ENCODE peak calls at places on chromosomes 4 and X, in nine cellular contexts. One of them, this sample, is unnamed.

GRCh38 chr4:150641604-150642003 is 59.7 kb downstream of the MAB21L2 start:
- DNase-seq in GM06990: no peak
- DNase-seq in transverse colon: no peak
- DNase-seq in A549: no peak
- DNase-seq in fibroblast of mammary gland: no peak
- DNase-seq in brain microvascular endothelial cell: no peak
- DNase-seq in foreskin fibroblast: no peak
- DNase-seq in lower leg skin: no peak
- DNase-seq in tibial artery: no peak
- DNase-seq in this sample: no peak

GRCh38 chr4:117093581-117093980 is 8.2 kb upstream of the TRAM1L1 start:
- DNase-seq in GM06990: no peak
- DNase-seq in transverse colon: no peak
- DNase-seq in A549: no peak
- DNase-seq in fibroblast of mammary gland: peak
- DNase-seq in brain microvascular endothelial cell: peak
- DNase-seq in foreskin fibroblast: peak
- DNase-seq in lower leg skin: no peak
- DNase-seq in tibial artery: no peak
- DNase-seq in this sample: no peak

GRCh38 chrX:23732704-23733103 is 10.4 kb downstream of the ACOT9 start:
- DNase-seq in GM06990: peak
- DNase-seq in transverse colon: no peak
- DNase-seq in A549: no peak
- DNase-seq in fibroblast of mammary gland: no peak
- DNase-seq in brain microvascular endothelial cell: no peak
- DNase-seq in foreskin fibroblast: no peak
- DNase-seq in lower leg skin: no peak
- DNase-seq in tibial artery: no peak
- DNase-seq in this sample: no peak

GRCh38 chrX:135345328-135345645 is 36.0 kb downstream of the ETDC start:
- DNase-seq in GM06990: no peak
- DNase-seq in transverse colon: peak
- DNase-seq in A549: no peak
- DNase-seq in fibroblast of mammary gland: peak
- DNase-seq in brain microvascular endothelial cell: peak
- DNase-seq in foreskin fibroblast: peak
- DNase-seq in lower leg skin: peak
- DNase-seq in tibial artery: peak
- DNase-seq in this sample: no peak

GRCh38 chrX:115649461-115650063 is 88.6 kb downstream of the PLS3 start:
- DNase-seq in GM06990: no peak
- DNase-seq in transverse colon: no peak
- DNase-seq in A549: no peak
- DNase-seq in fibroblast of mammary gland: no peak
- DNase-seq in brain microvascular endothelial cell: peak
- DNase-seq in foreskin fibroblast: no peak
- DNase-seq in lower leg skin: no peak
- DNase-seq in tibial artery: no peak
- DNase-seq in this sample: no peak

GRCh38 chr4:141713771-141714445 is 77.5 kb downstream of the IL15 start:
- DNase-seq in GM06990: no peak
- DNase-seq in transverse colon: no peak
- DNase-seq in A549: peak
- DNase-seq in fibroblast of mammary gland: peak
- DNase-seq in brain microvascular endothelial cell: peak
- DNase-seq in foreskin fibroblast: peak
- DNase-seq in lower leg skin: no peak
- DNase-seq in tibial artery: no peak
- DNase-seq in this sample: peak

GRCh38 chr4:152500798-152501434 is 35.0 kb downstream of the FBXW7 start:
- DNase-seq in GM06990: peak
- DNase-seq in transverse colon: peak
- DNase-seq in A549: peak
- DNase-seq in fibroblast of mammary gland: peak
- DNase-seq in brain microvascular endothelial cell: peak
- DNase-seq in foreskin fibroblast: peak
- DNase-seq in lower leg skin: peak
- DNase-seq in tibial artery: no peak
- DNase-seq in this sample: peak

GRCh38 chrX:12971282-12972003 is 3.5 kb upstream of the TMSB4X start:
- DNase-seq in GM06990: no peak
- DNase-seq in transverse colon: no peak
- DNase-seq in A549: no peak
- DNase-seq in fibroblast of mammary gland: no peak
- DNase-seq in brain microvascular endothelial cell: no peak
- DNase-seq in foreskin fibroblast: no peak
- DNase-seq in lower leg skin: no peak
- DNase-seq in tibial artery: peak
- DNase-seq in this sample: no peak

GRCh38 chrX:29699214-29699613 is 516.1 kb upstream of the MAGEB2 start:
- DNase-seq in GM06990: no peak
- DNase-seq in transverse colon: no peak
- DNase-seq in A549: no peak
- DNase-seq in fibroblast of mammary gland: no peak
- DNase-seq in brain microvascular endothelial cell: no peak
- DNase-seq in foreskin fibroblast: no peak
- DNase-seq in lower leg skin: no peak
- DNase-seq in tibial artery: no peak
- DNase-seq in this sample: no peak

GRCh38 chr4:7379719-7380118 is 55.0 kb downstream of the PSAPL1 start:
- DNase-seq in GM06990: no peak
- DNase-seq in transverse colon: no peak
- DNase-seq in A549: no peak
- DNase-seq in fibroblast of mammary gland: no peak
- DNase-seq in brain microvascular endothelial cell: no peak
- DNase-seq in foreskin fibroblast: no peak
- DNase-seq in lower leg skin: no peak
- DNase-seq in tibial artery: no peak
- DNase-seq in this sample: no peak

DNA sequence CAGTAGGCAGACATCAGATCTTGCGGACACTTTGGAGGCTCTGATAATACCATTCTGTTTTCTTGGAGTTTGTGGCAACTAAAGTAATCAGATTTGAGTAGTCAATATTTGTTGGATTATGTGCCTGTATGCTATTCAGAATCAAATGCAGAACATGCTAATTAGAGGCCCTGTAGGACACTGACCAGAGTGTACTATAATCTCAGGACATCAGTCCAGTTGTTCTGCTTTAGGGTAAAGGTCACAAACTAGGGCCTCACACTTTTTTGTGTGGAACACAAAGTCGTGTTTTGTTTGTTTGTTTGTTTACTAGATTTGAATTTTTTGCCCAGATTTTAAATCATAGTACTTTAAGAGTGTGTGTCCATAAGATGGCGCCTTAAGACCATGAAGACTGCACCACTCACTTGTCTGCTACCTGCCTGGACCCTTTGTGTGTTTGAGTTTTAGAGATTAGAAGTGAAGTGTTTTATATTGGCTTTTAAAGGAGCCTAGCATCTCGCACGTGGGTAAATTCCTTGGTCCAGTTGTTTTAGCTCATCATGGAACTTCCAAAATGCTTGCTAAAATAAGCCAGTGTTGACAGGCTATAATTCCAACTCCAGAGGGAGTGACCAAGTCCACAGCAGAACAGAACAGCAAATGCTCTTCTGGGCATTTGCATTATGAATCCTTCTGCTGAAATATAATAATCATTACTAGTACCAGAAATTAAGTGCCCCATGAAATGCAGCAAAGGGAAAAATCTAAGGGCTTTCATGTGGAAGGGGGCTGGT is 34.7 kb downstream of the IL13RA1 start:
- DNase-seq in GM06990: no peak
- DNase-seq in transverse colon: no peak
- DNase-seq in A549: no peak
- DNase-seq in fibroblast of mammary gland: peak
- DNase-seq in brain microvascular endothelial cell: no peak
- DNase-seq in foreskin fibroblast: no peak
- DNase-seq in lower leg skin: no peak
- DNase-seq in tibial artery: no peak
- DNase-seq in this sample: no peak
- TF ChIP-seq CTCF in GM06990: peak
- TF ChIP-seq CTCF in transverse colon: no peak
- TF ChIP-seq CTCF in A549: no peak
- TF ChIP-seq CTCF in fibroblast of mammary gland: no peak
- TF ChIP-seq CTCF in brain microvascular endothelial cell: peak
- TF ChIP-seq CTCF in foreskin fibroblast: no peak
- TF ChIP-seq CTCF in lower leg skin: no peak
- TF ChIP-seq CTCF in tibial artery: no peak
- TF ChIP-seq CTCF in this sample: no peak

DNA sequence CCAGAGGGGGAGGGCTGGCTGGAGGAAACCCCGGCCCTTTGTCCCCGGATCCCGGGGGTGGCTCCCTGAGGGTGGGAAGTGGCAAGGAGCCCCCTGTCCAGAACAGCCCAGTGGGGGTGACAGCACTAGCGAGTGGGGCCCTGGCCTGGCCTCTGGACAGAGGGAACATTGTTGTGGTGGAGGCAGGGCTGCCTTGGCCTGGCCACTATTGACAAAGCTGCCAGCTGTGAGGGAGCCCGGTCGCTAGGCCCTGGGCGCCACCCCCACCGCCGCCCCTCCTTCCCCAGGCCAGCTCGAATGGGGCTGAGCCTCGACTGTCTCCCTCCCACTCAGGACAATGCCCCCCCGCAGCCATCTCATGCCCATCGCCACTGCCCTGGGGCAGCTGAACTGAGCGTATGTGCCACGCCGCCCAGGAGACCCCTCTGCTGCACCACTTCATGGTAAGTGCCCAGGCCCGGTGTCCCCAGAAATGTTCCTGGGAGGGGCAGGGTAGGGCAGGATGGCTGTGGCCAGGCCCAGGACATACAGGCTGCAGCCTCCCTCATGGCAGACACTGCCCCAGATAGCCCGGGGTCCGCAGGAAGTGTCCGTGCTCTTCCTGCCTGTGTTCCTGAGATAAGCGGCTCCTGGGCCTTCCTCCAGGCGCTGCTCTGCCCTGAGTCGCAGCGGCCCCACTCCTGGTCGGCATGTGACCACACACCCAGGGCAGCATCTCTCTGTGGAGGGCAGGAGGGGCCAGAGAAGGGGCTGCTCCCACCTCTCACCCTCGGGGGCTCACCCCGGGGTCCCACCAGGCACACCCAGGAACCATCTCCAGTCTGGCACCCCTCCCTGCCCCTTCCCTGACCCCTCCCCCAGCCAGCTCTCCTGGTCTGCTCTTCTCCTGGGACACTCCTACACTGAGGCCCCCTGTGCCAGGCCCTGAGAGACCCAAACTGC is 1.4 kb downstream of the PLXNB3 start:
- DNase-seq in GM06990: no peak
- DNase-seq in transverse colon: peak
- DNase-seq in A549: no peak
- DNase-seq in fibroblast of mammary gland: no peak
- DNase-seq in brain microvascular endothelial cell: no peak
- DNase-seq in foreskin fibroblast: peak
- DNase-seq in lower leg skin: no peak
- DNase-seq in tibial artery: no peak
- DNase-seq in this sample: no peak
- H3K4me3 ChIP-seq in GM06990: no peak
- H3K4me3 ChIP-seq in transverse colon: peak
- H3K4me3 ChIP-seq in A549: no peak
- H3K4me3 ChIP-seq in fibroblast of mammary gland: peak
- H3K4me3 ChIP-seq in brain microvascular endothelial cell: peak
- H3K4me3 ChIP-seq in foreskin fibroblast: peak
- H3K4me3 ChIP-seq in lower leg skin: no peak
- H3K4me3 ChIP-seq in tibial artery: peak
- H3K4me3 ChIP-seq in this sample: peak

GRCh38 chrX:16212436-16212835 is 45.2 kb downstream of the MAGEB17 start:
- DNase-seq in GM06990: no peak
- DNase-seq in transverse colon: no peak
- DNase-seq in A549: peak
- DNase-seq in fibroblast of mammary gland: peak
- DNase-seq in brain microvascular endothelial cell: peak
- DNase-seq in foreskin fibroblast: peak
- DNase-seq in lower leg skin: no peak
- DNase-seq in tibial artery: no peak
- DNase-seq in this sample: no peak
- TF ChIP-seq CTCF in GM06990: peak
- TF ChIP-seq CTCF in transverse colon: no peak
- TF ChIP-seq CTCF in A549: peak
- TF ChIP-seq CTCF in fibroblast of mammary gland: peak
- TF ChIP-seq CTCF in brain microvascular endothelial cell: peak
- TF ChIP-seq CTCF in foreskin fibroblast: peak
- TF ChIP-seq CTCF in lower leg skin: no peak
- TF ChIP-seq CTCF in tibial artery: no peak
- TF ChIP-seq CTCF in this sample: peak

GRCh38 chr4:8891255-8891645 is 19.6 kb upstream of the HMX1 start:
- DNase-seq in GM06990: no peak
- DNase-seq in transverse colon: no peak
- DNase-seq in A549: no peak
- DNase-seq in fibroblast of mammary gland: no peak
- DNase-seq in brain microvascular endothelial cell: no peak
- DNase-seq in foreskin fibroblast: no peak
- DNase-seq in lower leg skin: no peak
- DNase-seq in tibial artery: no peak
- DNase-seq in this sample: no peak

GRCh38 chr4:8893624-8894423 is 22.2 kb upstream of the HMX1 start:
- DNase-seq in GM06990: no peak
- DNase-seq in transverse colon: no peak
- DNase-seq in A549: no peak
- DNase-seq in fibroblast of mammary gland: no peak
- DNase-seq in brain microvascular endothelial cell: no peak
- DNase-seq in foreskin fibroblast: no peak
- DNase-seq in lower leg skin: no peak
- DNase-seq in tibial artery: no peak
- DNase-seq in this sample: no peak

GRCh38 chr4:8891646-8892555 is 20.3 kb upstream of the HMX1 start:
- DNase-seq in GM06990: no peak
- DNase-seq in transverse colon: no peak
- DNase-seq in A549: no peak
- DNase-seq in fibroblast of mammary gland: no peak
- DNase-seq in brain microvascular endothelial cell: no peak
- DNase-seq in foreskin fibroblast: no peak
- DNase-seq in lower leg skin: no peak
- DNase-seq in tibial artery: no peak
- DNase-seq in this sample: no peak

GRCh38 chr4:8893227-8893623 is 21.6 kb upstream of the HMX1 start:
- DNase-seq in GM06990: no peak
- DNase-seq in transverse colon: no peak
- DNase-seq in A549: no peak
- DNase-seq in fibroblast of mammary gland: no peak
- DNase-seq in brain microvascular endothelial cell: no peak
- DNase-seq in foreskin fibroblast: no peak
- DNase-seq in lower leg skin: no peak
- DNase-seq in tibial artery: no peak
- DNase-seq in this sample: no peak

DNA sequence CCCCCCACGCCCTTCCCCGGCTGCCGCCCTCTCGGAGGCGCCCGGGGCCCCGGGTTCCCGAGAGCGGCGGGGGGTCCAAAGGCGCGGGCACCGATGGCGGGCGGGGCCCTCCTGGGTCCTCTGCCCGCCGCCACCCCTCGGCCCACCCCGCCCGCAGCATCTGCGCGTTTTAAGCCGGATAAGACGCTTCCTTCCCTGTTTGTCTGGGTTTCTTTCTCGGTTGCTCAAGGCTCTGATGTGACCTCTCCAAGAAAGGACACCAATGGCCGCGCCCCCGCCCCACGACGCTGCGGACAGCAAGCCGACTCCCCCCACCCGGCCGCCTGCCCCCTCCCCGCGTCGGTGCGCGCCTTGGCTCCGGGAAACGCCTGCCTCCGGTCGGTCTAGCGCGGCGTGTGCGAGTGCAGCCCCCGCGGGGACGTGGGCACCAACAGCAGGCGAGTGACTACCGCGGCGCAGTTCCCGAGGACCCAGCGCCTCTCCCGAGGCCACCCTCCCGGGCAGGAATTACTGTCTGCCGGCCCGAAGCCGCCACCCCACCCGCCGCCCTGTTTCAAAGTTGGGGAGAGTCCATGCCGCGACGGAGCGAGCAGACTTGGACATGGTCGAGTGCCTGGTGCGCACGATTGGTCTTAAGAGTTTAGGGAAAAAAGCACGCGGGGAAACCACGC is 21.1 kb upstream of the HMX1 start:
- DNase-seq in GM06990: no peak
- DNase-seq in transverse colon: no peak
- DNase-seq in A549: no peak
- DNase-seq in fibroblast of mammary gland: no peak
- DNase-seq in brain microvascular endothelial cell: no peak
- DNase-seq in foreskin fibroblast: no peak
- DNase-seq in lower leg skin: no peak
- DNase-seq in tibial artery: no peak
- DNase-seq in this sample: no peak
- H3K4me3 ChIP-seq in GM06990: no peak
- H3K4me3 ChIP-seq in transverse colon: no peak
- H3K4me3 ChIP-seq in A549: no peak
- H3K4me3 ChIP-seq in fibroblast of mammary gland: no peak
- H3K4me3 ChIP-seq in brain microvascular endothelial cell: no peak
- H3K4me3 ChIP-seq in foreskin fibroblast: no peak
- H3K4me3 ChIP-seq in lower leg skin: no peak
- H3K4me3 ChIP-seq in tibial artery: no peak
- H3K4me3 ChIP-seq in this sample: no peak

This sample was measured in retinal pigment epithelial cell.